ENCODE peak calls at places on chromosome 10, in six cellular contexts. One of them, this sample, is unnamed.

GRCh38 chr10:52451817-52452216 is 137.7 kb downstream of the DKK1 start:
- DNase-seq in AG04450: no peak
- DNase-seq in hepatocyte: no peak
- DNase-seq in heart left ventricle: no peak
- DNase-seq in cardiac muscle cell: peak
- DNase-seq in upper lobe of right lung: no peak
- DNase-seq in this sample: no peak

GRCh38 chr10:22615819-22616499 is 98.4 kb downstream of the PIP4K2A start:
- DNase-seq in heart left ventricle: peak
- DNase-seq in upper lobe of right lung: peak
- DNase-seq in hepatocyte: peak
- DNase-seq in AG04450: no peak
- DNase-seq in cardiac muscle cell: peak
- DNase-seq in this sample: no peak

GRCh38 chr10:48625013-48625412 is 20.1 kb upstream of the ARHGAP22 start:
- DNase-seq in cardiac muscle cell: no peak
- DNase-seq in upper lobe of right lung: no peak
- DNase-seq in heart left ventricle: no peak
- DNase-seq in AG04450: no peak
- DNase-seq in hepatocyte: no peak
- DNase-seq in this sample: no peak

GRCh38 chr10:102240467-102241036 is 760 bp downstream of the PITX3 start:
- DNase-seq in AG04450: no peak
- DNase-seq in cardiac muscle cell: peak
- DNase-seq in hepatocyte: no peak
- DNase-seq in heart left ventricle: no peak
- DNase-seq in upper lobe of right lung: no peak
- DNase-seq in this sample: no peak

GRCh38 chr10:4022473-4022872 is 237.5 kb upstream of the KLF6 start:
- DNase-seq in AG04450: no peak
- DNase-seq in cardiac muscle cell: no peak
- DNase-seq in hepatocyte: no peak
- DNase-seq in heart left ventricle: no peak
- DNase-seq in upper lobe of right lung: no peak
- DNase-seq in this sample: no peak

GRCh38 chr10:59323831-59324401 is 38.4 kb downstream of the FAM13C start:
- DNase-seq in AG04450: no peak
- DNase-seq in heart left ventricle: no peak
- DNase-seq in cardiac muscle cell: no peak
- DNase-seq in hepatocyte: no peak
- DNase-seq in upper lobe of right lung: no peak
- DNase-seq in this sample: no peak

GRCh38 chr10:92076722-92077121 is 153.2 kb downstream of the BTAF1 start:
- DNase-seq in cardiac muscle cell: no peak
- DNase-seq in heart left ventricle: no peak
- DNase-seq in upper lobe of right lung: no peak
- DNase-seq in hepatocyte: no peak
- DNase-seq in AG04450: no peak
- DNase-seq in this sample: no peak

GRCh38 chr10:70937661-70938060 is 49.3 kb upstream of the PCBD1 start:
- DNase-seq in heart left ventricle: no peak
- DNase-seq in upper lobe of right lung: no peak
- DNase-seq in hepatocyte: no peak
- DNase-seq in cardiac muscle cell: no peak
- DNase-seq in AG04450: no peak
- DNase-seq in this sample: no peak

GRCh38 chr10:89563861-89564478 is 28.6 kb upstream of the SLC16A12 start:
- DNase-seq in AG04450: no peak
- DNase-seq in upper lobe of right lung: no peak
- DNase-seq in heart left ventricle: no peak
- DNase-seq in hepatocyte: peak
- DNase-seq in cardiac muscle cell: peak
- DNase-seq in this sample: peak

GRCh38 chr10:131846224-131847101 is 54.3 kb upstream of the PPP2R2D start:
- DNase-seq in hepatocyte: no peak
- DNase-seq in AG04450: no peak
- DNase-seq in heart left ventricle: peak
- DNase-seq in cardiac muscle cell: no peak
- DNase-seq in upper lobe of right lung: peak
- DNase-seq in this sample: no peak

GRCh38 chr10:118668228-118668952 is 72.9 kb upstream of the PRLHR start:
- DNase-seq in cardiac muscle cell: no peak
- DNase-seq in AG04450: no peak
- DNase-seq in heart left ventricle: no peak
- DNase-seq in upper lobe of right lung: no peak
- DNase-seq in hepatocyte: no peak
- DNase-seq in this sample: no peak

GRCh38 chr10:47365561-47365960 is 17.4 kb downstream of the RBP3 start:
- DNase-seq in upper lobe of right lung: no peak
- DNase-seq in AG04450: no peak
- DNase-seq in cardiac muscle cell: no peak
- DNase-seq in hepatocyte: no peak
- DNase-seq in heart left ventricle: no peak
- DNase-seq in this sample: no peak

GRCh38 chr10:131943021-131943814 is 38.5 kb downstream of the BNIP3 start:
- DNase-seq in hepatocyte: no peak
- DNase-seq in heart left ventricle: no peak
- DNase-seq in cardiac muscle cell: peak
- DNase-seq in upper lobe of right lung: peak
- DNase-seq in AG04450: no peak
- DNase-seq in this sample: no peak

GRCh38 chr10:80357000-80357803 is 621 bp downstream of the DYDC2 start:
- DNase-seq in heart left ventricle: no peak
- DNase-seq in cardiac muscle cell: peak
- DNase-seq in hepatocyte: peak
- DNase-seq in upper lobe of right lung: no peak
- DNase-seq in AG04450: no peak
- DNase-seq in this sample: no peak
- H3K4me3 ChIP-seq in heart left ventricle: peak
- H3K4me3 ChIP-seq in cardiac muscle cell: peak
- H3K4me3 ChIP-seq in hepatocyte: peak
- H3K4me3 ChIP-seq in upper lobe of right lung: peak
- H3K4me3 ChIP-seq in AG04450: no peak
- H3K4me3 ChIP-seq in this sample: peak

DNA sequence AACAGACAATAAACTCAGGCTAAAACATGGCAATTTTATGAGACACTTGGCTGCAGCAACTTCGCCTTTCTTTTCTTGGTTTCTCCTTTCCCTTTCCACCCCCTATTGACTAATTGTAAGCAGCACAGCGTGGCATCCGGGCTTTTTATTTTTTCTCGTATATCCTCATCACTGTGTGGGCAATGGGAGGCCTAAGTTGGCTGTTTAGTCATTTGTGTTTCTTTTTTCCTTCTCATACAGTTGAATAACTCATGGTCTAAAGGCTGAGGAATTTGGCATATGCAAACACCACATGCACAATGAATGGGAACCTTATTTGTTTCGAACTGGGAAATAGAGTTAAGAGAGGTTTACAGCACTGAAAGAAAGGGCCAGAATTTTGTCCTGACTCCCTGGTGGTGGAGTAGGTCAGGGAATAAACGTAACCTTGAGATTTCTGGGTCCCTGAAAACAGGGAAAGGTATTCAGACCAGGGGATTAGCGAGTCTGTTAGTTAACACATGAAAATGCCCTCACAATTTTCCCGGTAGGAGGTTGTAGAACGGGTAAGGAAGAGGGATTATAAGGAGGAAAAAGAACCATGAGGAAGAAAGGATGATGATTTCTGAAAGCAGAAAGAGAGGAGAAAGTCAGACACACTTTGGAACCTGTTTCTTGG is 858.3 kb downstream of the KCNMA1 start:
- DNase-seq in upper lobe of right lung: no peak
- DNase-seq in hepatocyte: peak
- DNase-seq in AG04450: no peak
- DNase-seq in cardiac muscle cell: no peak
- DNase-seq in heart left ventricle: no peak
- DNase-seq in this sample: peak
- TF ChIP-seq CTCF in upper lobe of right lung: no peak
- TF ChIP-seq CTCF in hepatocyte: peak
- TF ChIP-seq CTCF in AG04450: no peak
- TF ChIP-seq CTCF in cardiac muscle cell: no peak
- TF ChIP-seq CTCF in heart left ventricle: no peak
- TF ChIP-seq CTCF in this sample: peak

DNA sequence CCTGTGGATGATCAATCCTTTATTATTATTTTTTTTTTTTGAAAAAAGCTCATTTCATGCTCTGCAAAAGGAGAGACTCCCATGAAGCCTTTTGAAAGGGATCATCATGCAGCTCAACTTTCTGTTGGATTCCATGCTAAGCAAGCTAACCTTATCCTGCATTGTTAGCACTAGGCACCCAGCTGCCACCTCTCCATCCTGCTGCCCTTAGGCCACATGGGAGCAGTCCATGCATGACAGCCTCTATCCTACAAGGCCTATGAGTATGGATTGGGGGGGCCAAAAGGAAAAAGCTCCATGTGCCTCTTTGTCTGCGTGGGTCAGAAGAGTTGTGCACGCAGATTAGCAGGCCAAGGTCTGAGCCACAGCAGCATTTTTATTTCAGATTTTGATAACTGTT is 19.2 kb downstream of the SMNDC1 start:
- DNase-seq in cardiac muscle cell: no peak
- DNase-seq in hepatocyte: no peak
- DNase-seq in heart left ventricle: no peak
- DNase-seq in AG04450: no peak
- DNase-seq in upper lobe of right lung: no peak
- DNase-seq in this sample: no peak
- H3K27ac ChIP-seq in cardiac muscle cell: no peak
- H3K27ac ChIP-seq in hepatocyte: no peak
- H3K27ac ChIP-seq in heart left ventricle: no peak
- H3K27ac ChIP-seq in AG04450: no peak
- H3K27ac ChIP-seq in upper lobe of right lung: no peak
- H3K27ac ChIP-seq in this sample: no peak

GRCh38 chr10:93171837-93172236 is 98.1 kb downstream of the CYP26A1 start:
- DNase-seq in cardiac muscle cell: no peak
- DNase-seq in upper lobe of right lung: no peak
- DNase-seq in AG04450: no peak
- DNase-seq in heart left ventricle: no peak
- DNase-seq in hepatocyte: no peak
- DNase-seq in this sample: no peak

GRCh38 chr10:93175490-93175889 is 101.8 kb downstream of the CYP26A1 start:
- DNase-seq in hepatocyte: no peak
- DNase-seq in upper lobe of right lung: no peak
- DNase-seq in cardiac muscle cell: no peak
- DNase-seq in AG04450: no peak
- DNase-seq in heart left ventricle: no peak
- DNase-seq in this sample: no peak

GRCh38 chr10:93173867-93174845 is 100.5 kb downstream of the CYP26A1 start:
- DNase-seq in heart left ventricle: no peak
- DNase-seq in AG04450: no peak
- DNase-seq in upper lobe of right lung: no peak
- DNase-seq in cardiac muscle cell: no peak
- DNase-seq in hepatocyte: peak
- DNase-seq in this sample: no peak
- H3K4me3 ChIP-seq in heart left ventricle: no peak
- H3K4me3 ChIP-seq in AG04450: no peak
- H3K4me3 ChIP-seq in upper lobe of right lung: no peak
- H3K4me3 ChIP-seq in cardiac muscle cell: no peak
- H3K4me3 ChIP-seq in hepatocyte: no peak
- H3K4me3 ChIP-seq in this sample: no peak

GRCh38 chr10:96619803-96620773 is 33.3 kb upstream of the TM9SF3 start:
- DNase-seq in upper lobe of right lung: no peak
- DNase-seq in cardiac muscle cell: peak
- DNase-seq in hepatocyte: no peak
- DNase-seq in AG04450: no peak
- DNase-seq in heart left ventricle: no peak
- DNase-seq in this sample: no peak

GRCh38 chr10:96616961-96617360 is 30.1 kb upstream of the TM9SF3 start:
- DNase-seq in cardiac muscle cell: no peak
- DNase-seq in upper lobe of right lung: no peak
- DNase-seq in AG04450: no peak
- DNase-seq in hepatocyte: no peak
- DNase-seq in heart left ventricle: no peak
- DNase-seq in this sample: no peak

GRCh38 chr10:96619120-96619519 is 32.3 kb upstream of the TM9SF3 start:
- DNase-seq in cardiac muscle cell: peak
- DNase-seq in upper lobe of right lung: no peak
- DNase-seq in heart left ventricle: no peak
- DNase-seq in AG04450: no peak
- DNase-seq in hepatocyte: no peak
- DNase-seq in this sample: no peak

GRCh38 chr10:96622330-96622729 is 35.5 kb upstream of the TM9SF3 start:
- DNase-seq in heart left ventricle: no peak
- DNase-seq in AG04450: no peak
- DNase-seq in upper lobe of right lung: no peak
- DNase-seq in hepatocyte: no peak
- DNase-seq in cardiac muscle cell: no peak
- DNase-seq in this sample: no peak

DNA sequence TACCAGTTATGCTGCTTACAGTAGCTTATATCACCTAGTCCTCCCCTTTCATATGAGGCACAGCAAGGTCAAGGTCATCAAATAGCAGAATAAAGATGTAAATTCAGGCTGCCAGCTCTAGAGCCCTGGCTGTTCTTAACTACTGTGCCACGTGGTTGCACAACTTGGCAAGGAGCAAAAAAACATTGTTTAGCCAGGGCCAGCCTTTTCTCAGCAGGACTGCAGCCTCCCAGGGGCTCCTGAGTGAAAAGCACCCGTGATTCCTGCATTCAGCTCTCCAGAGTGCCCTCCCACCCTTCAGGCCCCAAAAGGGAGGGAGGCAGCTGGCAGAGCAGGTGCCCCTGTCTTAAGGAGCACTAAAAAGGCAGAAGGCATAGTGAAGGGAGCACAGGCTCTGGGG is 31.8 kb upstream of the TM9SF3 start:
- DNase-seq in heart left ventricle: peak
- DNase-seq in AG04450: no peak
- DNase-seq in upper lobe of right lung: no peak
- DNase-seq in cardiac muscle cell: peak
- DNase-seq in hepatocyte: no peak
- DNase-seq in this sample: no peak
- TF ChIP-seq CTCF in heart left ventricle: no peak
- TF ChIP-seq CTCF in AG04450: no peak
- TF ChIP-seq CTCF in upper lobe of right lung: no peak
- TF ChIP-seq CTCF in cardiac muscle cell: no peak
- TF ChIP-seq CTCF in hepatocyte: no peak
- TF ChIP-seq CTCF in this sample: no peak

This sample was measured in brain microvascular endothelial cell.